ENCODE peak calls at places on chromosomes 7 and 10, in five cellular contexts. V, K, E, G and X are unnamed samples.

GRCh38 chr7:100649826-100650565 is 6.3 kb downstream of the ACTL6B start:
- DNase-seq in V (no peak), K (peak), E (no peak), G (no peak), X (no peak)

GRCh38 chr10:101118031-101118430 is 13.1 kb upstream of the TLX1 start:
- DNase-seq in V (no peak), K (no peak), E (no peak), G (no peak), X (peak)

GRCh38 chr10:108544500-108545120 is 1378.7 kb downstream of the XPNPEP1 start:
- DNase-seq in V (peak), K (peak), E (no peak), G (peak), X (peak)

GRCh38 chr7:124667754-124668153 is 97.8 kb downstream of the GPR37 start:
- DNase-seq in V (no peak), K (no peak), E (no peak), G (no peak), X (no peak)

GRCh38 chr10:102764340-102765257 is 20.9 kb downstream of the WBP1L start:
- DNase-seq in V (no peak), K (peak), E (no peak), G (peak), X (no peak)

GRCh38 chr10:97279121-97279815 is 13.2 kb downstream of the ARHGAP19 start:
- DNase-seq in V (no peak), K (peak), E (no peak), G (no peak), X (no peak)

GRCh38 chr7:115297651-115298050 is 375.8 kb downstream of the MDFIC start:
- DNase-seq in V (no peak), K (peak), E (peak), G (no peak), X (no peak)

GRCh38 chr7:45092931-45093235 is 4.1 kb upstream of the NACAD start:
- DNase-seq in V (no peak), K (no peak), E (no peak), G (no peak), X (no peak)

GRCh38 chr10:97623277-97623676 is 10.0 kb downstream of the MORN4 start:
- DNase-seq in V (no peak), K (no peak), E (no peak), G (no peak), X (no peak)

GRCh38 chr10:102773986-102774385 is 30.2 kb downstream of the WBP1L start:
- DNase-seq in V (peak), K (no peak), E (no peak), G (peak), X (no peak)

GRCh38 chr7:122803323-122803722 is 82.9 kb downstream of the CADPS2 start:
- DNase-seq in V (no peak), K (peak), E (peak), G (no peak), X (peak)

GRCh38 chr10:72524489-72524888 is 101.4 kb downstream of the MICU1 start:
- DNase-seq in V (no peak), K (no peak), E (no peak), G (no peak), X (no peak)

GRCh38 chr7:157693521-157694388 is 357.0 kb downstream of the DNAJB6 start:
- DNase-seq in V (no peak), K (no peak), E (no peak), G (no peak), X (no peak)

GRCh38 chr10:33008499-33009243 is 50.6 kb upstream of the ITGB1 start:
- DNase-seq in V (peak), K (peak), E (peak), G (peak), X (peak)

GRCh38 chr7:140156460-140157080 is 20.2 kb downstream of the KDM7A start:
- DNase-seq in V (no peak), K (no peak), E (no peak), G (no peak), X (no peak)

GRCh38 chr10:75040576-75040975 is 70.9 kb upstream of the SAMD8 start:
- DNase-seq in V (no peak), K (no peak), E (no peak), G (no peak), X (no peak)

GRCh38 chr10:75803816-75804576 is 372.6 kb downstream of the LRMDA start:
- DNase-seq in V (no peak), K (no peak), E (no peak), G (no peak), X (no peak)

GRCh38 chr7:99267530-99268360 is 4.9 kb upstream of the MYH16 start:
- DNase-seq in V (no peak), K (peak), E (peak), G (no peak), X (peak)

GRCh38 chr7:132181371-132181770 is 394.9 kb downstream of the PLXNA4 start:
- DNase-seq in V (no peak), K (no peak), E (no peak), G (no peak), X (no peak)

GRCh38 chr7:157638563-157638962 is 301.8 kb downstream of the DNAJB6 start:
- DNase-seq in V (no peak), K (no peak), E (no peak), G (no peak), X (no peak)

GRCh38 chr10:4266387-4267083 is 481.5 kb upstream of the KLF6 start:
- DNase-seq in V (no peak), K (peak), E (peak), G (no peak), X (peak)

GRCh38 chr10:12287772-12288171 is 61.6 kb upstream of the CAMK1D start:
- DNase-seq in V (no peak), K (no peak), E (no peak), G (no peak), X (no peak)

GRCh38 chr10:79149662-79150443 is 81.1 kb downstream of the ZMIZ1 start:
- DNase-seq in V (peak), K (peak), E (peak), G (peak), X (peak)

GRCh38 chr7:31114593-31115343 is 62.7 kb downstream of the ADCYAP1R1 start:
- DNase-seq in V (no peak), K (peak), E (peak), G (no peak), X (peak)

GRCh38 chr10:43737003-43737402 is 88.3 kb upstream of the ZNF32 start:
- DNase-seq in V (no peak), K (no peak), E (no peak), G (no peak), X (no peak)

GRCh38 chr7:122310119-122311021 is 5.8 kb upstream of the FEZF1 start:
- DNase-seq in V (no peak), K (peak), E (no peak), G (no peak), X (no peak)

GRCh38 chr7:39847227-39847626 is 102.8 kb upstream of the CDK13 start:
- DNase-seq in V (no peak), K (no peak), E (no peak), G (no peak), X (no peak)

GRCh38 chr7:116671681-116672595 is at the start of gene MET:
- DNase-seq in V (peak), K (peak), E (peak), G (peak), X (peak)

GRCh38 chr7:143407296-143408246 is 1.1 kb downstream of the EPHA1 start:
- DNase-seq in V (no peak), K (no peak), E (no peak), G (peak), X (no peak)

GRCh38 chr7:105934577-105935185 is 28.4 kb upstream of the CDHR3 start:
- DNase-seq in V (no peak), K (peak), E (peak), G (no peak), X (peak)

GRCh38 chr10:116183733-116184447 is 89.1 kb downstream of the GFRA1 start:
- DNase-seq in V (no peak), K (peak), E (no peak), G (no peak), X (no peak)

GRCh38 chr7:132004528-132004927 is 448.1 kb upstream of the PODXL start:
- DNase-seq in V (no peak), K (peak), E (no peak), G (no peak), X (peak)

GRCh38 chr10:14560794-14561765 is 213.6 kb downstream of the FAM107B start:
- DNase-seq in V (peak), K (no peak), E (no peak), G (no peak), X (no peak)

GRCh38 chr7:144824360-144824759 is 11.5 kb downstream of the TPK1 start:
- DNase-seq in V (no peak), K (peak), E (peak), G (no peak), X (peak)

GRCh38 chr7:92806496-92806895 is 29.9 kb downstream of the CDK6 start:
- DNase-seq in V (no peak), K (no peak), E (no peak), G (no peak), X (no peak)